ENCODE peak calls at places on chromosomes 6 and 20, in seven cellular contexts. M is NCI-H1105; K is activated T-cell treated with anti-CD3 and anti-CD28 coated beads, Interleukin-2, amount 50 U/mL, for 4 hours; E is M059J; V is A172; Z is EH; Y is head of caudate nucleus. C is an unnamed sample.
A peak's percentile ranks its signal among the peaks of the same experiment; 100 is the strongest.

GRCh38 chr6:163945813-163946212 is 531.3 kb downstream of the QKI start:
- DNase-seq in V (no peak), M (no peak), K (no peak), Z (no peak), E (no peak), Y (peak; percentile 43), C (no peak)

GRCh38 chr20:19277381-19277780 is 64.9 kb downstream of the SLC24A3 start:
- DNase-seq in V (no peak), K (no peak), E (no peak), M (no peak), Y (no peak), Z (peak; percentile 15), C (no peak)

GRCh38 chr20:16709017-16709416 is 20.8 kb upstream of the SNRPB2 start:
- DNase-seq in K (no peak), Y (no peak), M (no peak), Z (no peak), E (no peak), V (no peak), C (no peak)

GRCh38 chr20:61874421-61875068 is 191.1 kb downstream of the TAF4 start:
- DNase-seq in M (peak; percentile 76), K (no peak), E (peak; percentile 16), V (no peak), Y (peak; percentile 12), Z (no peak), C (peak; percentile 84)

GRCh38 chr20:31569163-31570020 is 35.7 kb upstream of the ID1 start:
- DNase-seq in E (peak; percentile 79), V (peak; percentile 73), Z (peak; percentile 66), M (peak; percentile 58), Y (peak; percentile 75), K (peak; percentile 59), C (peak; percentile 74)

GRCh38 chr6:136587527-136587926 is 37.3 kb upstream of the MAP7 start:
- DNase-seq in Z (peak; percentile 5), E (no peak), K (no peak), Y (no peak), V (no peak), M (no peak), C (no peak)

GRCh38 chr6:133062702-133063319 is 178.3 kb upstream of the EYA4 start:
- DNase-seq in Y (no peak), M (no peak), Z (no peak), E (peak; percentile 47), K (no peak), V (no peak), C (no peak)

GRCh38 chr6:110181131-110182027 is 1.2 kb downstream of the CDC40 start:
- DNase-seq in M (no peak), Z (peak; percentile 15), Y (no peak), E (no peak), K (no peak), V (no peak), C (peak; percentile 3)

GRCh38 chr6:143878272-143878760 is 14.0 kb downstream of the ZC2HC1B start:
- DNase-seq in E (peak; percentile 55), M (no peak), V (no peak), K (no peak), Z (peak; percentile 21), Y (no peak), C (peak; percentile 23)

GRCh38 chr20:59580991-59581401 is 23.3 kb upstream of the PHACTR3 start:
- DNase-seq in Z (no peak), E (no peak), Y (no peak), V (no peak), M (no peak), K (no peak), C (no peak)

GRCh38 chr6:166784691-166785090 is 157.6 kb upstream of the RPS6KA2 start:
- DNase-seq in Y (no peak), Z (no peak), K (no peak), E (no peak), M (no peak), V (no peak), C (no peak)

GRCh38 chr6:41801380-41801779 is 13.9 kb downstream of the TOMM6 start:
- DNase-seq in V (no peak), Y (peak; percentile 20), K (no peak), M (no peak), E (peak; percentile 27), Z (peak; percentile 37), C (no peak)

GRCh38 chr20:723756-724155 is 44.5 kb downstream of the SLC52A3 start:
- DNase-seq in Y (no peak), K (no peak), Z (no peak), E (no peak), V (no peak), M (no peak), C (no peak)

GRCh38 chr6:165834613-165835259 is 171.7 kb upstream of the PDE10A start:
- DNase-seq in Z (no peak), K (no peak), Y (peak; percentile 42), V (peak; percentile 55), M (peak; percentile 99), E (no peak), C (peak; percentile 69)

GRCh38 chr6:44078795-44079671 is 48.2 kb downstream of the MRPL14 start:
- DNase-seq in V (peak; percentile 71), E (peak; percentile 73), M (no peak), K (peak; percentile 68), Z (peak; percentile 76), Y (peak; percentile 81), C (peak; percentile 79)

GRCh38 chr20:62727584-62728027 is 19.0 kb downstream of the NTSR1 start:
- DNase-seq in Z (no peak), E (no peak), Y (no peak), M (no peak), K (no peak), V (no peak), C (no peak)

GRCh38 chr6:73342174-73342573 is 11.9 kb downstream of the DPPA5 start:
- DNase-seq in Y (no peak), M (no peak), V (no peak), E (no peak), Z (no peak), K (no peak), C (no peak)

GRCh38 chr6:33738153-33738552 is 8.6 kb downstream of the IP6K3 start:
- DNase-seq in Z (no peak), V (no peak), K (no peak), M (no peak), Y (no peak), E (no peak), C (no peak)

GRCh38 chr6:135121426-135121825 is 59.7 kb upstream of the MYB start:
- DNase-seq in K (no peak), E (peak; percentile 12), Z (no peak), V (no peak), Y (no peak), M (no peak), C (no peak)

C was measured in Daoy.